ENCODE peak calls at places on chromosomes 16 and 17, in six cellular contexts. G is GM12864, I is iris pigment epithelial cell, A is amniotic stem cell, F is T-helper 9 cell, P is astrocyte. Z is an unnamed sample.

GRCh38 chr17:4631836-4632582 is 9.5 kb downstream of the ALOX15 start:
- DNase-seq in G (no peak), I (peak), A (no peak), F (no peak), P (peak), Z (no peak)

GRCh38 chr16:11356573-11357331 is 11.5 kb downstream of the RMI2 start:
- DNase-seq in G (no peak), I (peak), A (peak), F (peak), P (no peak), Z (peak)

GRCh38 chr16:22318690-22319358 is 21.6 kb downstream of the POLR3E start:
- DNase-seq in G (no peak), I (peak), A (no peak), F (peak), P (no peak), Z (no peak)

GRCh38 chr17:35244345-35245195 is 1.7 kb downstream of the SLFN5 start:
- DNase-seq in G (no peak), I (peak), A (peak), F (peak), P (peak), Z (no peak)

GRCh38 chr17:78923660-78924453 is 1.3 kb downstream of the TIMP2 start:
- DNase-seq in G (peak), I (no peak), A (no peak), F (peak), P (no peak), Z (no peak)

GRCh38 chr16:49754495-49755290 is 101.2 kb downstream of the ZNF423 start:
- DNase-seq in G (no peak), I (peak), A (no peak), F (no peak), P (peak), Z (no peak)

GRCh38 chr16:81816793-81817210 is 37.7 kb downstream of the PLCG2 start:
- DNase-seq in G (no peak), I (no peak), A (no peak), F (no peak), P (no peak), Z (no peak)

GRCh38 chr17:32586666-32587065 is 99.9 kb downstream of the CDK5R1 start:
- DNase-seq in G (no peak), I (peak), A (no peak), F (no peak), P (no peak), Z (no peak)

Z was measured in iPS DF 6.9.